ENCODE peak calls at places on chromosomes 11 and 22, in six cellular contexts. P is transverse colon, D is lower leg skin, X is IMR-90, W is adrenal gland, M is A549. H is an unnamed sample.

GRCh38 chr11:34145847-34146381 is 40.5 kb downstream of the NAT10 start:
- DNase-seq in P (no peak), D (no peak), X (no peak), W (no peak), M (no peak), H (no peak)

GRCh38 chr11:103547009-103547408 is 437.8 kb downstream of the DYNC2H1 start:
- DNase-seq in P (no peak), D (no peak), X (no peak), W (no peak), M (no peak), H (no peak)

GRCh38 chr11:131760191-131760951 is 390.0 kb downstream of the NTM start:
- DNase-seq in P (no peak), D (no peak), X (peak), W (no peak), M (no peak), H (peak)

GRCh38 chr22:30044369-30044768 is 35.9 kb upstream of the HORMAD2 start:
- DNase-seq in P (peak), D (peak), X (peak), W (no peak), M (no peak), H (peak)

GRCh38 chr11:6298605-6299004 is 21.7 kb downstream of the CAVIN3 start:
- DNase-seq in P (peak), D (no peak), X (no peak), W (no peak), M (peak), H (peak)

GRCh38 chr11:57574061-57574460 is 6.6 kb upstream of the UBE2L6 start:
- DNase-seq in P (no peak), D (no peak), X (no peak), W (no peak), M (no peak), H (no peak)

GRCh38 chr11:119874660-119875238 is 145.7 kb upstream of the NECTIN1 start:
- DNase-seq in P (no peak), D (no peak), X (no peak), W (no peak), M (no peak), H (no peak)

GRCh38 chr11:14411818-14412217 is 52.8 kb upstream of the RRAS2 start:
- DNase-seq in P (no peak), D (peak), X (peak), W (peak), M (no peak), H (no peak)

GRCh38 chr11:848380-848931 is 5.8 kb downstream of the TSPAN4 start:
- DNase-seq in P (peak), D (no peak), X (no peak), W (peak), M (peak), H (peak)

GRCh38 chr22:35301370-35301874 is 1.7 kb downstream of the TOM1 start:
- DNase-seq in P (peak), D (peak), X (peak), W (peak), M (peak), H (no peak)

GRCh38 chr11:82732734-82733443 is 775 bp downstream of the FAM181B start:
- DNase-seq in P (peak), D (no peak), X (no peak), W (no peak), M (no peak), H (peak)

GRCh38 chr22:39818050-39818449 is 75.5 kb downstream of the ENTHD1 start:
- DNase-seq in P (no peak), D (no peak), X (peak), W (no peak), M (no peak), H (no peak)

GRCh38 chr11:88555018-88555828 is 217.7 kb upstream of the CTSC start:
- DNase-seq in P (no peak), D (no peak), X (peak), W (no peak), M (peak), H (peak)

GRCh38 chr11:60831501-60832079 is 10.3 kb upstream of the CCDC86 start:
- DNase-seq in P (no peak), D (no peak), X (peak), W (no peak), M (no peak), H (no peak)

GRCh38 chr11:114619659-114620173 is 24.1 kb upstream of the NXPE4 start:
- DNase-seq in P (no peak), D (no peak), X (no peak), W (no peak), M (no peak), H (no peak)

GRCh38 chr22:23700706-23701105 is 9.9 kb downstream of the RGL4 start:
- DNase-seq in P (no peak), D (no peak), X (peak), W (no peak), M (no peak), H (peak)

GRCh38 chr11:118903204-118904015 is 19.7 kb downstream of the CXCR5 start:
- DNase-seq in P (no peak), D (no peak), X (no peak), W (no peak), M (no peak), H (no peak)

GRCh38 chr11:32003335-32003734 is 87.5 kb upstream of the RCN1 start:
- DNase-seq in P (no peak), D (no peak), X (no peak), W (no peak), M (no peak), H (no peak)

GRCh38 chr11:65132988-65133700 is 1.2 kb downstream of the SYVN1 start:
- DNase-seq in P (peak), D (no peak), X (no peak), W (peak), M (peak), H (peak)

GRCh38 chr11:65436412-65437032 is 13.9 kb downstream of the NEAT1 start:
- DNase-seq in P (peak), D (peak), X (peak), W (peak), M (no peak), H (no peak)

GRCh38 chr11:61860054-61860903 is 31.1 kb downstream of the FADS3 start:
- DNase-seq in P (peak), D (no peak), X (no peak), W (peak), M (no peak), H (peak)

GRCh38 chr11:12211331-12212065 is 101.1 kb downstream of the MICAL2 start:
- DNase-seq in P (no peak), D (no peak), X (no peak), W (no peak), M (no peak), H (no peak)

GRCh38 chr22:38936562-38936961 is 20.8 kb upstream of the APOBEC3A start:
- DNase-seq in P (no peak), D (peak), X (no peak), W (peak), M (no peak), H (no peak)

GRCh38 chr11:6319879-6320410 is 356 bp downstream of the CAVIN3 start:
- DNase-seq in P (peak), D (peak), X (peak), W (peak), M (peak), H (peak)

GRCh38 chr11:96049426-96049825 is 125.5 kb upstream of the MTMR2 start:
- DNase-seq in P (no peak), D (no peak), X (peak), W (no peak), M (no peak), H (no peak)

GRCh38 chr11:61482513-61482912 is 26.0 kb upstream of the LRRC10B start:
- DNase-seq in P (no peak), D (no peak), X (no peak), W (no peak), M (peak), H (peak)

GRCh38 chr11:121055076-121055475 is 31.2 kb downstream of the TBCEL start:
- DNase-seq in P (no peak), D (no peak), X (no peak), W (no peak), M (no peak), H (no peak)

GRCh38 chr11:18192988-18193387 is 20.4 kb downstream of the MRGPRX4 start:
- DNase-seq in P (no peak), D (no peak), X (no peak), W (no peak), M (no peak), H (no peak)

GRCh38 chr11:121341609-121342008 is 49.0 kb downstream of the SC5D start:
- DNase-seq in P (peak), D (no peak), X (no peak), W (no peak), M (no peak), H (no peak)

GRCh38 chr22:23783496-23784167 is 3.1 kb upstream of the SMARCB1 start:
- DNase-seq in P (no peak), D (no peak), X (no peak), W (no peak), M (no peak), H (no peak)

GRCh38 chr22:23132376-23133091 is 9.3 kb downstream of the RSPH14 start:
- DNase-seq in P (no peak), D (no peak), X (no peak), W (no peak), M (no peak), H (no peak)

GRCh38 chr11:134581966-134582787 is 170.1 kb upstream of the B3GAT1 start:
- DNase-seq in P (no peak), D (no peak), X (no peak), W (peak), M (no peak), H (no peak)

GRCh38 chr11:78420796-78421209 is 3.2 kb upstream of the GAB2 start:
- DNase-seq in P (peak), D (peak), X (peak), W (peak), M (no peak), H (peak)

DNA sequence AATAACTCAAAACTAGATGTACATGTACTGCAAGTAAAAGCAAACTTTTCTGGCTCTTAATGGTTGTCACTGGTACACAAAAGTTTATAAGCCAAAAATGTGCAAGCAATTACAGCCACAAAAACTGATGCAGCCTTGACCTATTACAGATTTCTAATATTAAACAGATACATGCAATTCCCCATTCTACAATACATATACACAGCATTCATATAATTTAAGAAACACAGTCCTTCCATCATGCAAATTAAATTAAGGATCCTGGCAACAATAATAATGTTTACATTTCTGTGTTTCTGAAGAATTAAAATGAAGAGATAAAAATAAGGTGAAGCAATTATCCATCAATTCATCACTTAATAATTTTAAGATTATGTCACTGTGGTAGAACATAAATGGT is 18.6 kb downstream of the PICALM start:
- DNase-seq in P (no peak), D (no peak), X (no peak), W (no peak), M (no peak), H (no peak)
- H3K4me3 ChIP-seq in P (no peak), D (no peak), X (no peak), W (no peak), M (no peak), H (no peak)

DNA sequence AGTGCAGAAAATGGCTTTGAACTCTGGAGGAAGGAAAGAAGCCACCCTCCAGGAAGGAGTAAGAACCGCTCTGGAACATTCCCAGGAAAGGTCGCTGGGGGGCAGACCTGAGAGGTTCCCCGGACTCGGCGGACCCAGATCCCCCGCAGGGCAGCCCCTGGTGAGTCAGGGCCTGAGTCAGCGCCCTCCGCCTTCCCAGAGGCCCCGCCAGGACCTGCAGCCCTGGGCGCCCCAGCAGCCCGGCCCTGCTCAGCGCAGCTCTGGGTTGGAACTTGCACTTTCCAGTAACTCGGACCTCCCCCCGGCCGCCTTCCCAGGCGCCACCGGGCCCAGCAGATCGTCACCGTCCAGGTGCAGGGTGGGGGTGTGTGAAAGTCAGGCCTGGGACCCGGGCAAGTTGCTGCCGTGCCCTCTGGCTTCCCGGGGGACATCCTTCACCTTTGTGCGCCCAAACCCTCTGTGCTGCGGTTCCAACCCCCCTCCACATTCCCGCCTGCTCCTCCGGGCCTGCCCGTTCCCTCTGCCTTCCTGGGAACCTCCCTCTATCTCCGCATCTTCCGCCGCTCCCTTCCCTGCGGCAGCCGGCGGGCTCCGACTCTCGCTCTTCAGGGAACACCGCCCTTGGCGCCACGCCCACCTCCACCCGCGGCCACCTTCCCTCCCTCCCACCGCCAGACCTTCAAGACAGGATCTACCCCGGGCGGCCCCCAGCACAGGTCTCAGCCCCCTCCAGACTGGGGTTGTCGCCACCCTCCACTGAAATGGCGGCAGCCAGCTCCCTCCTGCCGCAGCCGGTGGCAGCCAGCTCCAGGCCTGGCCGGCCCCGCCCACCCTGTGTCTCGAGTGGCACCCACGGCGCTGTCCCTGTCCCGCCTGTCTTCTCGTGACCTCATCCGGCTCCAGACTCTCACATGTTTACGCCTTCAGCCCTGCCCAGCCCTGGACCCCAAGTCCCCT is 36.8 kb upstream of the WNT7B start:
- DNase-seq in P (peak), D (peak), X (peak), W (peak), M (peak), H (peak)
- TF ChIP-seq POLR2A in P (peak), D (no peak), X (peak), W (peak), M (peak), H (peak)

GRCh38 chr22:48491451-48491941 is 1336.2 kb downstream of the BRD1 start:
- DNase-seq in P (no peak), D (peak), X (no peak), W (no peak), M (peak), H (no peak)

GRCh38 chr22:48488611-48489456 is 1338.8 kb downstream of the BRD1 start:
- DNase-seq in P (no peak), D (peak), X (no peak), W (no peak), M (no peak), H (no peak)

GRCh38 chr22:48492371-48493320 is 1335.0 kb downstream of the BRD1 start:
- DNase-seq in P (peak), D (peak), X (peak), W (peak), M (peak), H (peak)

GRCh38 chr22:48489551-48490512 is 1337.8 kb downstream of the BRD1 start:
- DNase-seq in P (no peak), D (peak), X (no peak), W (no peak), M (peak), H (no peak)

GRCh38 chr22:48490513-48491411 is 1336.9 kb downstream of the BRD1 start:
- DNase-seq in P (no peak), D (peak), X (no peak), W (no peak), M (peak), H (no peak)
- H3K4me3 ChIP-seq in P (peak), D (peak), X (no peak), W (no peak), M (peak), H (no peak)

GRCh38 chr11:73307323-73308002 is 613 bp upstream of the ARHGEF17 start:
- DNase-seq in P (peak), D (peak), X (peak), W (peak), M (peak), H (peak)

GRCh38 chr11:73308963-73309960 is 1.2 kb downstream of the ARHGEF17 start:
- DNase-seq in P (peak), D (peak), X (peak), W (peak), M (peak), H (peak)

GRCh38 chr11:73310076-73310475 is 2.0 kb downstream of the ARHGEF17 start:
- DNase-seq in P (no peak), D (no peak), X (no peak), W (no peak), M (no peak), H (no peak)

GRCh38 chr11:73306977-73307322 is 1.1 kb upstream of the ARHGEF17 start:
- DNase-seq in P (no peak), D (no peak), X (no peak), W (no peak), M (no peak), H (no peak)

GRCh38 chr11:73308003-73308962 is at the start of gene ARHGEF17:
- DNase-seq in P (peak), D (peak), X (peak), W (no peak), M (peak), H (peak)
- TF ChIP-seq POLR2A in P (no peak), D (no peak), X (no peak), W (no peak), M (no peak), H (peak)